ENCODE peak calls at places on chromosomes 5 and 9, in four cellular contexts. T is H1, D is HCT116, Q is K562. M is an unnamed sample.

GRCh38 chr5:72749362-72749997 is 67.0 kb upstream of the TNPO1 start:
- DNase-seq in T (no peak), D (no peak), Q (no peak), M (no peak)

GRCh38 chr5:168807261-168807660 is 228.1 kb upstream of the PANK3 start:
- DNase-seq in T (no peak), D (no peak), Q (no peak), M (no peak)

GRCh38 chr5:132495672-132496630 is 5.4 kb upstream of the IRF1 start:
- DNase-seq in T (peak), D (peak), Q (peak), M (peak)

GRCh38 chr5:81750308-81751008 is 439 bp downstream of the SSBP2 start:
- DNase-seq in T (no peak), D (no peak), Q (no peak), M (no peak)

GRCh38 chr9:18596920-18597319 is 123.0 kb downstream of the ADAMTSL1 start:
- DNase-seq in T (no peak), D (no peak), Q (no peak), M (no peak)

GRCh38 chr9:81902191-81902590 is 26.0 kb upstream of the SPATA31D4 start:
- DNase-seq in T (no peak), D (no peak), Q (no peak), M (no peak)

GRCh38 chr9:109639666-109640231 is 140.2 kb upstream of the PALM2AKAP2 start:
- DNase-seq in T (no peak), D (no peak), Q (no peak), M (no peak)

GRCh38 chr9:93598647-93599241 is 22.4 kb downstream of the PHF2 start:
- DNase-seq in T (no peak), D (no peak), Q (no peak), M (no peak)

GRCh38 chr5:147167529-147167928 is 67.3 kb upstream of the STK32A start:
- DNase-seq in T (no peak), D (no peak), Q (no peak), M (no peak)

GRCh38 chr5:143023447-143024096 is 253.4 kb downstream of the ARHGAP26 start:
- DNase-seq in T (no peak), D (no peak), Q (no peak), M (peak)

GRCh38 chr5:139852696-139853095 is 57.1 kb downstream of the PSD2 start:
- DNase-seq in T (no peak), D (no peak), Q (no peak), M (no peak)

GRCh38 chr9:88922091-88922490 is 69.2 kb upstream of the S1PR3 start:
- DNase-seq in T (no peak), D (no peak), Q (no peak), M (peak)

GRCh38 chr5:14413331-14413750 is 168.3 kb upstream of the OTULINL start:
- DNase-seq in T (no peak), D (no peak), Q (no peak), M (no peak)

GRCh38 chr9:4690144-4690543 is 10.8 kb downstream of the CDC37L1 start:
- DNase-seq in T (no peak), D (no peak), Q (no peak), M (no peak)

GRCh38 chr5:91670565-91670964 is 287.4 kb upstream of the ARRDC3 start:
- DNase-seq in T (peak), D (no peak), Q (no peak), M (no peak)

GRCh38 chr5:31703757-31704156 is 64.8 kb downstream of the PDZD2 start:
- DNase-seq in T (no peak), D (no peak), Q (no peak), M (no peak)

GRCh38 chr5:38672059-38672791 is 115.8 kb upstream of the LIFR start:
- DNase-seq in T (no peak), D (no peak), Q (no peak), M (no peak)

GRCh38 chr9:128632066-128632465 is 24.6 kb downstream of the DYNC2I2 start:
- DNase-seq in T (no peak), D (no peak), Q (no peak), M (no peak)

GRCh38 chr9:108634669-108635462 is 220.9 kb downstream of the ACTL7B start:
- DNase-seq in T (no peak), D (peak), Q (no peak), M (no peak)

GRCh38 chr5:157324237-157324636 is 58.3 kb downstream of the CYFIP2 start:
- DNase-seq in T (no peak), D (no peak), Q (peak), M (no peak)

GRCh38 chr9:109602987-109603386 is 104.9 kb upstream of the PTPN3 start:
- DNase-seq in T (no peak), D (no peak), Q (no peak), M (no peak)

GRCh38 chr9:77040340-77040739 is 20.9 kb downstream of the FOXB2 start:
- DNase-seq in T (no peak), D (no peak), Q (no peak), M (no peak)

GRCh38 chr5:149959406-149960236 is 937 bp upstream of the SLC26A2 start:
- DNase-seq in T (no peak), D (peak), Q (peak), M (peak)

GRCh38 chr5:135040331-135041144 is 6.5 kb upstream of the PITX1 start:
- DNase-seq in T (no peak), D (no peak), Q (no peak), M (no peak)

GRCh38 chr5:523658-524441 is 399 bp downstream of the SLC9A3 start:
- DNase-seq in T (no peak), D (no peak), Q (no peak), M (no peak)

GRCh38 chr9:112761912-112762651 is 11.5 kb downstream of the SNX30 start:
- DNase-seq in T (no peak), D (no peak), Q (no peak), M (no peak)

GRCh38 chr5:59673438-59674058 is 220.0 kb downstream of the PDE4D start:
- DNase-seq in T (no peak), D (peak), Q (peak), M (no peak)

GRCh38 chr9:71446081-71446480 is 322.2 kb downstream of the CEMIP2 start:
- DNase-seq in T (no peak), D (no peak), Q (no peak), M (no peak)

GRCh38 chr5:132417010-132417439 is 47.5 kb downstream of the SLC22A5 start:
- DNase-seq in T (no peak), D (no peak), Q (no peak), M (no peak)

GRCh38 chr5:147831465-147831864 is at the start of gene SPINK1:
- DNase-seq in T (no peak), D (no peak), Q (no peak), M (no peak)

GRCh38 chr5:71891856-71892255 is 172.8 kb downstream of the CARTPT start:
- DNase-seq in T (peak), D (no peak), Q (no peak), M (no peak)

GRCh38 chr9:125521462-125522327 is 185.3 kb downstream of the MAPKAP1 start:
- DNase-seq in T (no peak), D (peak), Q (no peak), M (no peak)

GRCh38 chr5:173303878-173304590 is 24.2 kb downstream of the STC2 start:
- DNase-seq in T (no peak), D (no peak), Q (peak), M (no peak)

GRCh38 chr5:173304591-173304988 is 23.6 kb downstream of the STC2 start:
- DNase-seq in T (no peak), D (no peak), Q (no peak), M (no peak)

GRCh38 chr5:173301695-173302545 is 26.3 kb downstream of the STC2 start:
- DNase-seq in T (no peak), D (no peak), Q (no peak), M (no peak)

GRCh38 chr5:173300389-173301047 is 27.7 kb downstream of the STC2 start:
- DNase-seq in T (no peak), D (no peak), Q (no peak), M (no peak)

DNA sequence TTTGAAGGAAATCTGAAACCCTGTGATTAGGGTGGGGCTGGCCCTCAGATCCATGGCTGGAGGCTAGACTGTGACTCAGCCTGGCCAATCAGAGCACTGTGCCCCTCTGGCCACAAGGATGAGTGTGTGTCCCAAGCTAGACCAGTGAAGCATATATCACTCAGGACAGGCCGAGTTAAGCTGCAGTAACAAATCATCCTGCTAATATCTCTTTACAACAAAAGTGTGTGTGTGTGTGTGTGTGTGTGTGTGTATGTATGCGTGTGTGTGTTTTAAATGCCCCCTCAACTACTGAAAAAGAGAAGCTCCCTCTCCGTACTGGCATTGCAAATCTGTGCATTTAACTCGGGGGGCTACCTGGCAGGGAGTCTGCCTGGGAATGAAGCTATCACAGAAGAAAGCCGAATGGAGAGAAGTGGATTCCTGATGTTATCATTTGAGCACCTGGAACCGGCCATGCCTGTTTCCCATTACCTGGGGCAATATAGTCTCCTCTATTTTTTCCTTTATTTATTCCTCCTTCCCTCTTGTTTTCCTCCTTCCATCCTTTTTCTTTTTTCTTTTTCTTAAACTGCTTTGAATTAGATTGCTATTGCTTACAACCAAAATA is 25.6 kb downstream of the STC2 start:
- DNase-seq in T (no peak), D (peak), Q (peak), M (no peak)
- TF ChIP-seq JUND in T (no peak), D (peak), Q (peak), M (no peak)

GRCh38 chr5:50606179-50606578 is 60.3 kb upstream of the PARP8 start:
- DNase-seq in T (no peak), D (no peak), Q (no peak), M (peak)
- TF ChIP-seq CEBPB in T (no peak), D (no peak), Q (no peak), M (no peak)

GRCh38 chr9:104836235-104836634 is 72.3 kb downstream of the NIPSNAP3B start:
- DNase-seq in T (no peak), D (no peak), Q (no peak), M (no peak)
- H3K27ac ChIP-seq in T (no peak), D (no peak), Q (no peak), M (no peak)

DNA sequence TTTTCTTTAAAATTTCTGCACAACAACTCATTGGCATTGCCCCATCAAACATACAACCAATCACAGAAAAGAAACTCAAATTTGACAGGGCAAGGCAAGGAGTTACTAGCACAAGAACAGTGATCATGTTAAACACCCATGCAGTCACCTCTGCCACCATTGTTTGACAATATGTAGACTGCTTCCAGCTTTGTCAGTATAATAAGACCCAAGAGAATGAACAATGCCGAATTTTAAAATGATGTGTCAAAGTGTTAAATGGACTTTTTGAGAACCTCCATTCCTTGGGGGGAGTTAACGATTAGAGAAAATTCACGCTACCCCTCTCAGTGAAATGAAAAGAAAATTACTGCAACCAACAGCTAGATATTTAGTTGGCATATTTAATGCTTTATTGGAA is 109.2 kb downstream of the SEMA6A start:
- DNase-seq in T (no peak), D (no peak), Q (no peak), M (no peak)
- TF ChIP-seq JUND in T (no peak), D (no peak), Q (no peak), M (no peak)